ENCODE peak calls at places on chromosomes 1 and 21, in six cellular contexts. H is body of pancreas; A is stomach; X is CD8-positive, alpha-beta T cell; M is sigmoid colon; G is AG09319. R is an unnamed sample.

GRCh38 chr1:197268012-197268411 is at the start of gene CRB1:
- DNase-seq in H (no peak), A (no peak), X (no peak), M (no peak), G (no peak), R (no peak)

GRCh38 chr1:223765036-223765718 is 52.8 kb downstream of the CAPN2 start:
- DNase-seq in H (no peak), A (no peak), X (no peak), M (peak), G (no peak), R (no peak)

GRCh38 chr1:150429805-150430204 is 57.4 kb upstream of the TARS2 start:
- DNase-seq in H (no peak), A (no peak), X (no peak), M (no peak), G (no peak), R (no peak)

GRCh38 chr1:46420533-46420915 is 26.4 kb downstream of the FAAH start:
- DNase-seq in H (no peak), A (no peak), X (no peak), M (no peak), G (no peak), R (no peak)

GRCh38 chr1:2170211-2170610 is 24.4 kb downstream of the FAAP20 start:
- DNase-seq in H (no peak), A (no peak), X (no peak), M (no peak), G (no peak), R (no peak)

GRCh38 chr1:112904071-112904830 is 51.7 kb downstream of the SLC16A1 start:
- DNase-seq in H (no peak), A (no peak), X (peak), M (no peak), G (peak), R (no peak)

GRCh38 chr1:37127254-37127748 is 93.0 kb upstream of the GRIK3 start:
- DNase-seq in H (peak), A (no peak), X (no peak), M (no peak), G (no peak), R (no peak)

GRCh38 chr1:92538048-92538412 is 51.3 kb upstream of the GFI1 start:
- DNase-seq in H (no peak), A (no peak), X (no peak), M (no peak), G (no peak), R (no peak)

GRCh38 chr21:32463367-32463766 is 50.9 kb downstream of the EVA1C start:
- DNase-seq in H (no peak), A (no peak), X (no peak), M (no peak), G (no peak), R (peak)

GRCh38 chr21:36169465-36170128 is 13.0 kb downstream of the DOP1B start:
- DNase-seq in H (no peak), A (no peak), X (no peak), M (no peak), G (no peak), R (peak)

GRCh38 chr1:95384570-95384969 is 150.6 kb downstream of the RWDD3 start:
- DNase-seq in H (no peak), A (no peak), X (no peak), M (no peak), G (no peak), R (no peak)

DNA sequence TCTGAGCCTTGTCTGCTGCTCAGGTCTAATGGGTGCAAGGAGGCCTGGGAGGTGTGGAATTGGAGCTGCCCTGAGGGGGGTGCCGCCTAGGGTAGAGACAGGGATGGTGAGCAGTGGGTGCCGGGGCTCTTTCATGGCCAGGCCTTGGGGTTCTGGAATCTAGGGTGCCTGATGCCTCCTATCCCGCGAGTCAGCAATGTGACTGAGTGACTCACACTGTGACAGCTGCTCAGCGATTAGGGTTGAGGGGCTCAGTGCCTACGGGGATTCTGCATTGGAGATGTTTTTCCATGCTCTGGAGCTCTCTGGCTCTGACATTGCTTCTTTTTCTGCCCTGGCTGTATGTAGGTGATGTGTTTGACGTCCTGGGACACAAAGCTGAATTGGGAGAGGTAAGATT is 16.8 kb downstream of the ATP8B2 start:
- DNase-seq in H (no peak), A (no peak), X (no peak), M (no peak), G (no peak), R (no peak)
- TF ChIP-seq CTCF in H (no peak), A (no peak), X (no peak), M (no peak), G (no peak), R (no peak)

DNA sequence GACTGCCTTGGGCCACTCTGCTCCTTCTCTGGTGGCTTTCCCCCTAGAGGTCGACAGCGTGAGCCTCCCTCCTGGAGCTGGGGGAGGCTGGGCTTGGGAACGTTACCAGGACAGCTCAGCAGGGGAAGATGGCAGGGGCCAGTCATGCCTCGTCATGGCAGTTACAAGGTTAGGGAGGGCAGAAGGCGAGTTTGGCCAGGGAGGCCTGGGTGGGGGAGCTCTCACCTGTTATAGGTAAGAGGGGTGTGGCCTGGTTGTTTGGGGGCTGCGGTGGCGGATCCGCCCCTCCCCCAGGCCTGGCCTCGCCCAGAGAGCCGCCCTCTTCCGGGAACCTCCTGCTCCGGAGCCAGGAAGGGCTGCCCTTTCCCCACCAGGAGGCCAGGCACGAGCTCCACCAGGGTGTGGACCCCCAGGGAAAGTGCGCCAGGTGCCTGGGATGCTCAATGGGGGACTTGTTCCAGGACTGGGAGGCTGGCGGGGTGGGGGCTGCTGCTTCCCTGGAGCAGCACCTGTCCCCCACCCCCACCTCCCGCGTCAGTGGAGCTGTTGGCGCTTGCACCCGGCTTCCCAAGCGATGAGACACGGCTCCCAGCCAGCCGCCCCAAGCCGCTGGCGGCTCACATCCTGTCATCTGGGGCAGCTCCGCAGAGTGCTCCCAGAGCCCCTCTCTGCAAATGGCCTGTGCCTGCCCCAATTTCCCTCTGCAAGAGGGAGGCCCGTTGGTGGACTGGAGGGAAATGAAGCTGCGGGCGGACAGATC is 23.6 kb upstream of the PKP1 start:
- DNase-seq in H (no peak), A (no peak), X (no peak), M (no peak), G (no peak), R (no peak)
- TF ChIP-seq CTCF in H (no peak), A (no peak), X (no peak), M (no peak), G (no peak), R (no peak)

GRCh38 chr1:235601087-235601486 is 48.5 kb downstream of the GNG4 start:
- DNase-seq in H (peak), A (peak), X (no peak), M (no peak), G (no peak), R (peak)
- TF ChIP-seq CTCF in H (no peak), A (no peak), X (peak), M (no peak), G (no peak), R (peak)

DNA sequence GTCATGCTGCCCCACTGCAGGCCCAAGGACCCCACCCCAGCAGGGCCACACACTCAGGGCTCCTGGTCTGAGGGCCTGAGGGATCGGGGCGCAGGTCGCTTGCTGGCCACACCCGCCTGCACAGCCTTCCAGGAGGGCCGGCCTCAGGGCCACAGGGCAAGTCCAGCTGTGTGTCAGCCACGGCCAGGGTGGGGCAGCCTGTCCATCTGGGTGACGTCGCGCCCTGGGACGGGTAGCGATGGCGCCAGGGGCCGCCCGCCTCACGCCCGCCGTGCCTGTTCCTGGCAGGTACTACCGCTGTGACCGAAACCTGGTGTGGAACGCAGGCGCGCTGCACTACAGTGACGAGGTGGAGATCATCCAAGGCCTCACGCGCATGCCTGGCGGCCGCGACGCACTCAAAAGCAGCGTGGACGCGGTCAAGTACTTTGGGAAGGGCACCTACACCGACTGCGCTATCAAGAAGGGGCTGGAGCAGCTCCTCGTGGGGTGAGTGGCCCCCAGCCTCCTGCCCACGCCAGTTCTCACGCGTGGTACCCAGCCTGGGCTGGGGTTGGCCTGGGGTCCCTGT is 2.5 kb downstream of the COL6A1 start:
- DNase-seq in H (peak), A (no peak), X (no peak), M (peak), G (no peak), R (no peak)
- TF ChIP-seq CTCF in H (no peak), A (no peak), X (no peak), M (no peak), G (no peak), R (no peak)

DNA sequence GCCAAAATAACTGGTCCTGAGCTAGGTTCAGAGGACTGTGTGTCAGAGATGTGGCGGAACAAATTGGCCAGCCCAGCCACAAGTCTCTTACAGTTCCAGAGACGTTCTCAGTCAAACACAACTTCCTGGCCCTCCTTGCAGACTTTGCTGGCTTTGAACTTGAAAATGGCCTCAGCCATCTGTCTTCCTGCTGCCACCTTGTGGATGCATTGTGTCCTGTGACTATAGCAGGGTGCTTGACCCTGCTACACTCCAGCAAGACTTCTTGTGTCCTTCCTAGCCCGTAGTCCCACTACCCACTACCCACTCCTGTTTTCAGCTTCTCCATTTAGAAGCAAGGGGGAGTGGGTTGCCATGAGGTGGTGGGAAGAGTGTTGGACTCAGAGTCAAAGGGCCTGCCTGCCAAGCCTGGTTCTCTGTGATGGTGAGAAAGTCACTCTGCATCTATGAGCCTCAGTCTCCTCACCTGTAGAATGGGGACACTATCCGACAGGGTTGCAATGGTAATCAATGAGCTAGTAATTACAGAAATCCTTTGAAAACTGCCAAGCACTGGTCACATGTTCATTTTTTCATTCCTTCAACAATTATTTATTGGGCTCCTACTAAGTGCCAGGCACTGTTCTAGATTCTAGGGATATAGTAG is 109.9 kb downstream of the IGSF21 start:
- DNase-seq in H (no peak), A (no peak), X (no peak), M (no peak), G (no peak), R (no peak)
- TF ChIP-seq CTCF in H (no peak), A (no peak), X (no peak), M (peak), G (no peak), R (peak)

GRCh38 chr1:33430751-33431593 is at the start of gene PHC2:
- DNase-seq in H (peak), A (peak), X (peak), M (peak), G (peak), R (peak)
- TF ChIP-seq CTCF in H (peak), A (no peak), X (no peak), M (no peak), G (no peak), R (peak)

GRCh38 chr1:245779797-245780529 is 625.2 kb downstream of the KIF26B start:
- DNase-seq in H (no peak), A (no peak), X (no peak), M (no peak), G (no peak), R (no peak)
- TF ChIP-seq CTCF in H (no peak), A (no peak), X (no peak), M (no peak), G (no peak), R (no peak)

GRCh38 chr1:218683224-218683623 is 338.1 kb downstream of the TGFB2 start:
- DNase-seq in H (no peak), A (no peak), X (no peak), M (no peak), G (no peak), R (no peak)
- TF ChIP-seq CTCF in H (no peak), A (no peak), X (no peak), M (no peak), G (no peak), R (peak)